ENCODE peak calls at places on chromosomes 11 and 22, in seven cellular contexts. One of them, this sample, is unnamed.

GRCh38 chr11:110196241-110196754 is 100.1 kb downstream of the RDX start:
- DNase-seq in tibial artery: no peak
- DNase-seq in EL: peak
- DNase-seq in RPMI7951: peak
- DNase-seq in H54: no peak
- DNase-seq in hepatocyte: peak
- DNase-seq in ureter: no peak
- DNase-seq in this sample: peak

GRCh38 chr11:35721576-35722341 is 59.2 kb downstream of the TRIM44 start:
- DNase-seq in RPMI7951: no peak
- DNase-seq in hepatocyte: no peak
- DNase-seq in ureter: no peak
- DNase-seq in tibial artery: no peak
- DNase-seq in EL: no peak
- DNase-seq in H54: no peak
- DNase-seq in this sample: peak

GRCh38 chr11:1410366-1411291 is 20.9 kb downstream of the BRSK2 start:
- DNase-seq in RPMI7951: no peak
- DNase-seq in ureter: no peak
- DNase-seq in H54: no peak
- DNase-seq in EL: no peak
- DNase-seq in tibial artery: no peak
- DNase-seq in hepatocyte: peak
- DNase-seq in this sample: no peak

GRCh38 chr22:39664485-39665200 is 94.1 kb downstream of the CACNA1I start:
- DNase-seq in EL: no peak
- DNase-seq in ureter: no peak
- DNase-seq in tibial artery: no peak
- DNase-seq in H54: no peak
- DNase-seq in hepatocyte: peak
- DNase-seq in RPMI7951: no peak
- DNase-seq in this sample: no peak

GRCh38 chr11:101091781-101092180 is 37.8 kb downstream of the PGR start:
- DNase-seq in H54: no peak
- DNase-seq in ureter: no peak
- DNase-seq in RPMI7951: no peak
- DNase-seq in hepatocyte: no peak
- DNase-seq in EL: no peak
- DNase-seq in tibial artery: no peak
- DNase-seq in this sample: no peak

GRCh38 chr22:23192133-23192532 is 11.8 kb downstream of the BCR start:
- DNase-seq in hepatocyte: no peak
- DNase-seq in EL: no peak
- DNase-seq in RPMI7951: no peak
- DNase-seq in H54: no peak
- DNase-seq in ureter: no peak
- DNase-seq in tibial artery: no peak
- DNase-seq in this sample: no peak

GRCh38 chr11:93570759-93571413 is 27.7 kb upstream of the SMCO4 start:
- DNase-seq in RPMI7951: peak
- DNase-seq in EL: peak
- DNase-seq in H54: peak
- DNase-seq in tibial artery: no peak
- DNase-seq in ureter: no peak
- DNase-seq in hepatocyte: peak
- DNase-seq in this sample: peak

GRCh38 chr22:48352086-48352911 is 1475.4 kb downstream of the BRD1 start:
- DNase-seq in hepatocyte: no peak
- DNase-seq in tibial artery: no peak
- DNase-seq in EL: no peak
- DNase-seq in H54: no peak
- DNase-seq in RPMI7951: no peak
- DNase-seq in ureter: no peak
- DNase-seq in this sample: no peak

GRCh38 chr22:44620129-44620840 is 81.7 kb upstream of the PRR5 start:
- DNase-seq in hepatocyte: peak
- DNase-seq in ureter: peak
- DNase-seq in tibial artery: peak
- DNase-seq in H54: no peak
- DNase-seq in RPMI7951: peak
- DNase-seq in EL: peak
- DNase-seq in this sample: peak

GRCh38 chr11:126414615-126415014 is 59.1 kb downstream of the ST3GAL4 start:
- DNase-seq in ureter: no peak
- DNase-seq in RPMI7951: no peak
- DNase-seq in EL: no peak
- DNase-seq in tibial artery: no peak
- DNase-seq in hepatocyte: no peak
- DNase-seq in H54: no peak
- DNase-seq in this sample: no peak

GRCh38 chr11:62680825-62681240 is 2.0 kb upstream of the UBXN1 start:
- DNase-seq in H54: peak
- DNase-seq in hepatocyte: peak
- DNase-seq in RPMI7951: peak
- DNase-seq in ureter: no peak
- DNase-seq in EL: peak
- DNase-seq in tibial artery: peak
- DNase-seq in this sample: peak

GRCh38 chr11:14249121-14249963 is 109.6 kb downstream of the RRAS2 start:
- DNase-seq in EL: peak
- DNase-seq in tibial artery: peak
- DNase-seq in RPMI7951: peak
- DNase-seq in H54: peak
- DNase-seq in ureter: peak
- DNase-seq in hepatocyte: peak
- DNase-seq in this sample: peak

GRCh38 chr11:43555811-43556210 is 124.7 kb upstream of the HSD17B12 start:
- DNase-seq in H54: no peak
- DNase-seq in RPMI7951: no peak
- DNase-seq in ureter: no peak
- DNase-seq in tibial artery: no peak
- DNase-seq in EL: no peak
- DNase-seq in hepatocyte: no peak
- DNase-seq in this sample: no peak

This sample was measured in amniotic epithelial cell.